ENCODE peak calls at places on chromosomes 5 and 9, in seven cellular contexts. Q, R, N, J, L, S and G are unnamed samples.
A peak's percentile ranks its signal among the peaks of the same experiment; 100 is the strongest.

GRCh38 chr5:120703923-120704445 is 239.9 kb downstream of the PRR16 start:
- DNase-seq in Q (no peak), R (no peak), N (no peak), J (no peak), L (no peak), S (no peak), G (no peak)

GRCh38 chr9:4228606-4229005 is 71.3 kb downstream of the GLIS3 start:
- DNase-seq in Q (no peak), R (peak; percentile 60), N (peak; percentile 28), J (no peak), L (no peak), S (no peak), G (no peak)

GRCh38 chr9:125418404-125418803 is 156.8 kb downstream of the GAPVD1 start:
- DNase-seq in Q (no peak), R (no peak), N (no peak), J (no peak), L (no peak), S (no peak), G (no peak)

GRCh38 chr5:157379983-157380382 is 80.0 kb upstream of the NIPAL4 start:
- DNase-seq in Q (no peak), R (no peak), N (no peak), J (no peak), L (no peak), S (no peak), G (no peak)

GRCh38 chr5:37847978-37848425 is 8.2 kb upstream of the GDNF start:
- DNase-seq in Q (no peak), R (peak; percentile 58), N (peak; percentile 30), J (no peak), L (no peak), S (no peak), G (no peak)

GRCh38 chr9:105245720-105246161 is 1.3 kb downstream of the SLC44A1 start:
- DNase-seq in Q (no peak), R (no peak), N (no peak), J (no peak), L (no peak), S (no peak), G (no peak)

GRCh38 chr9:84947412-84947972 is 278.0 kb downstream of the NTRK2 start:
- DNase-seq in Q (no peak), R (peak; percentile 63), N (peak; percentile 26), J (no peak), L (no peak), S (no peak), G (no peak)

GRCh38 chr9:112247090-112247489 is 72.0 kb upstream of the SUSD1 start:
- DNase-seq in Q (no peak), R (no peak), N (no peak), J (no peak), L (no peak), S (no peak), G (no peak)

GRCh38 chr5:115260248-115260647 is 2.4 kb downstream of the PGGT1B start:
- DNase-seq in Q (no peak), R (no peak), N (no peak), J (no peak), L (no peak), S (no peak), G (no peak)

GRCh38 chr5:2505217-2505616 is 246.3 kb downstream of the IRX2 start:
- DNase-seq in Q (no peak), R (no peak), N (no peak), J (no peak), L (no peak), S (no peak), G (no peak)

GRCh38 chr9:128159073-128159783 is 837 bp upstream of the BBLN start:
- DNase-seq in Q (no peak), R (no peak), N (no peak), J (peak; percentile 31), L (peak; percentile 73), S (peak; percentile 54), G (peak; percentile 14)